ENCODE peak calls at places on chromosomes 13 and 19, in six cellular contexts. D is fibroblast of mammary gland, W is HFF-Myc, E is A549, G is endodermal cell, R is neuronal stem cell. O is an unnamed sample.

GRCh38 chr19:3471954-3472655 is 8.2 kb downstream of the SMIM24 start:
- DNase-seq in W (no peak), E (no peak), D (no peak), R (no peak), G (peak), O (no peak)

GRCh38 chr13:48412100-48412556 is 785 bp downstream of the LPAR6 start:
- DNase-seq in G (no peak), E (no peak), D (peak), R (no peak), W (no peak), O (no peak)

GRCh38 chr13:21849323-21849722 is 178.4 kb downstream of the FGF9 start:
- DNase-seq in W (no peak), G (peak), R (no peak), D (peak), E (no peak), O (no peak)

GRCh38 chr19:32339988-32340874 is 5.2 kb upstream of the ZNF507 start:
- DNase-seq in D (peak), E (peak), R (no peak), W (no peak), G (peak), O (no peak)

GRCh38 chr19:43562698-43563241 is 12.6 kb downstream of the XRCC1 start:
- DNase-seq in D (peak), W (no peak), R (no peak), G (no peak), E (no peak), O (peak)

GRCh38 chr19:47486900-47487299 is 2.9 kb upstream of the KPTN start:
- DNase-seq in W (no peak), D (no peak), R (no peak), E (no peak), G (no peak), O (no peak)

GRCh38 chr19:48739835-48740704 is at the start of gene RASIP1:
- DNase-seq in W (no peak), D (no peak), R (no peak), G (peak), E (no peak), O (no peak)

GRCh38 chr13:23828866-23829265 is 60.3 kb downstream of the MIPEP start:
- DNase-seq in E (no peak), G (no peak), D (peak), R (no peak), W (no peak), O (no peak)

GRCh38 chr13:113491418-113491883 is 940 bp upstream of the DCUN1D2 start:
- DNase-seq in E (peak), R (peak), G (peak), D (peak), W (no peak), O (no peak)

GRCh38 chr19:38213911-38214625 is 10.0 kb downstream of the DPF1 start:
- DNase-seq in W (peak), G (no peak), D (peak), E (no peak), R (no peak), O (peak)

GRCh38 chr13:29514720-29515310 is 80.7 kb downstream of the SLC7A1 start:
- DNase-seq in E (no peak), W (no peak), G (no peak), D (no peak), R (no peak), O (no peak)

GRCh38 chr13:63492604-63493003 is 2077.0 kb upstream of the PCDH20 start:
- DNase-seq in D (no peak), G (no peak), W (no peak), R (no peak), E (no peak), O (no peak)

GRCh38 chr19:34120846-34121639 is 51.3 kb upstream of the LSM14A start:
- DNase-seq in W (no peak), G (peak), D (peak), R (no peak), E (peak), O (no peak)

GRCh38 chr19:18387395-18387794 is 1.4 kb downstream of the GDF15 start:
- DNase-seq in R (no peak), W (no peak), E (no peak), G (no peak), D (no peak), O (no peak)

GRCh38 chr19:18385675-18386542 is at the start of gene GDF15:
- DNase-seq in R (no peak), G (peak), W (no peak), D (peak), E (peak), O (no peak)

GRCh38 chr19:18384775-18385174 is 1.2 kb upstream of the GDF15 start:
- DNase-seq in E (no peak), G (no peak), D (no peak), R (no peak), W (no peak), O (no peak)

GRCh38 chr19:18386543-18387251 is 739 bp downstream of the GDF15 start:
- DNase-seq in G (no peak), R (no peak), W (no peak), E (no peak), D (no peak), O (no peak)

GRCh38 chr19:18385359-18385674 is 641 bp upstream of the GDF15 start:
- DNase-seq in G (no peak), W (no peak), D (no peak), R (no peak), E (no peak), O (no peak)
- H3K4me3 ChIP-seq in G (no peak), W (no peak), D (no peak), R (no peak), E (no peak), O (no peak)

DNA sequence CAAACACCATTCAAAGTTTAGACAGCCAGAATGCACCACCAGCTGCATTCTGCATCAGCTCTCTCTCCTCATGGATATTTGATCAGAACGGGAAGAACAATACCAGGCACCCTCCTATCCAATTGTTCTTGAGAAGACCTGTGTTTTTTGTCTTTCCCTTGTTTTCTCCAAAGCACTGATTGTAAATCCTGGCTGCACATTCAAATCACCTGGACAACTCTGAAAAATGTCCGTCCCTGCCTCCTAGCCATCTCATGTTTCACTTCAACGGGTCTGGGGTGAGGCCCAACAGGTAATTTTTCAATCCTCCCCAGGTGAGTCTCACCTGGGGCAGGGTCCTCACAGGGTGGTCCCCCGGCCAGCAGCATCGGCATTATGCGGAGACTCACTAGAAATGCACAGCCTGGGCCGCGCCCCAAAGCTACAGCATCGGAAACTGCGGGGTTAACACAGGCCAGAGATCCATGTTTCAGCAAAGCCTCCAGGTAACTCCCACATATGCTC is 5.5 kb downstream of the IRS2 start:
- DNase-seq in G (no peak), D (no peak), R (no peak), W (no peak), E (no peak), O (no peak)
- H3K4me3 ChIP-seq in G (peak), D (peak), R (no peak), W (peak), E (peak), O (peak)

DNA sequence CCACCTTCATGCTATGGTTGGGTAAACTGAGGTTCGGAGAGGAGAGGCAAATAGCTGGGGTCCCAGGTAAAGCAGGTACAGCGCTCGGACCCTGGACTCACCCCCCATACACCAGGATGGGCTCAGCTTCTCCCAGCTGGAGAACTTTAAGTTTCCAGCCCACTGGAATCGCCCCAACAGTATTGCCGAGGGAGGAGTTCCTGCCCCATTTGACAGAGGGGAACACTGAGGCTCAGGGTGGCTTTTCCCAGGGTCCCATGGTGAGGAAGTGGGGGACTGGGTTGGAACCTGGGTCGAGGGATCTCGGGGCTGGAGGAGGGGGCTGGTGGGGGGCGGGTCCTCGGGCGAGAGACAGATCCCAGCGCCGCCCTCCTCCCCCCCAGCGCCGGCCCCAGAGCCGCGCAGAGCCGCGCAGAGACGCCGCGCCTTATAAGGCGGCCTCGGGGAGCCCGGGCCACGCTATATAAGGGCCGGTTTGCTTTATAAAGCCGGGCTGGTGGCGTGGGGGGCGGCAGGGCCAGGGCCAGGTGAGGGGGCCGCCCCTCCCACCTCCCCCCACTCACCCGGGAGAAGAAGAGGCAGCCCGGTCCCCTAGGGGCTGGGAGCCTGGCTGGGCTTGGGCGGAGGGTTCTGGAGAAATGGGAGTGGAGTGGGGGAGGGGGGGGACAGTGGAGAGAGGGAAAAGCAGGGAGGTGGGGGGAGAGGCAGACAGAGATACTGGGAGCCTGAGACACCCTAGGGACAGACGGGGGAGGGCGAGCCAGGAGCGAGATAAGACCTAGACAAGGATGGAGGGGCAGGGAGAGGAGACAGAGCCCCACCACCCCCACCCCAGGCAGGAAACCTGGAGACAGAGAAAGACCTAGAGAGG is 1.1 kb downstream of the CNN1 start:
- DNase-seq in E (no peak), R (no peak), W (no peak), G (peak), D (no peak), O (no peak)
- H3K4me3 ChIP-seq in E (no peak), R (peak), W (no peak), G (peak), D (no peak), O (no peak)

DNA sequence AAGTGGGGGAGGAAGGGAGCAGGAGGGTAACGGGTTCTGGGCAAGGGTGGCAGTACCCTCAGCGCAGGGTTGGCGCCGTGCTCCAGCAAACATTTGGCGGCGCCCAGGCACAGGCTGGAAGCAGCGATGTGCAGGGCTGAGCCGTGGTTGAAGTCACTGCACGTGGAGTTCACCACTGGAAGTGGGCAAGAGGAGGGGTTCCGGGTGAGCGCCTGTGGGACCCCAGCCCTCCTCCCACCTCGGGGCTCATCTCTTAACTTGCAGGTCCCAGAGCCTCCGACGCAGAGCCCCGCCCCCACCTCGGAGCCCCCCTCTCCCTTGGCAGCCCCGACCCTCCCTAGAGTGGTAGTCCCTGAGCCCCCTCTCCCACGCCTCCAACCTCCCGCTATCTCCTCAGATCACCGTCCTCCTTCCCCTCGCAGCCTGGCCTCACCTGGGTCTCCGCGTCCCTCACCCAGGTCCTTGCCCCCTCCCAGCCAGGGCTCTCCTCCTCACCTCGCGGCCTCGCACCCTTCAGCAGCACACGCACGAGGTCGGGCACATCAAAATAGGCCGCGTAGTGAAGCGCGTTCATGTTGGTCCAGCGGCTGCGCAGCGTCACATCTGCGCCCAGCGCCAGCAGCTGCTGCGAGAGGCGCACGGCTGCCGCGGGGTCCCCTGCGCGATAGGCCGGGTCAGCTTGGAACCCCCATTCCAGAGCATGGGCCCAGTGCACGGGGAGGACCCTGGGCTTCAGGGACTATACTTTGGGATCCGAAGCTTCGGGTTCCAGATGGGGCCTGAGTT is 6.4 kb downstream of the CLIP3 start:
- DNase-seq in D (no peak), E (no peak), G (no peak), W (no peak), R (no peak), O (no peak)
- H3K4me3 ChIP-seq in D (no peak), E (no peak), G (no peak), W (no peak), R (no peak), O (no peak)

DNA sequence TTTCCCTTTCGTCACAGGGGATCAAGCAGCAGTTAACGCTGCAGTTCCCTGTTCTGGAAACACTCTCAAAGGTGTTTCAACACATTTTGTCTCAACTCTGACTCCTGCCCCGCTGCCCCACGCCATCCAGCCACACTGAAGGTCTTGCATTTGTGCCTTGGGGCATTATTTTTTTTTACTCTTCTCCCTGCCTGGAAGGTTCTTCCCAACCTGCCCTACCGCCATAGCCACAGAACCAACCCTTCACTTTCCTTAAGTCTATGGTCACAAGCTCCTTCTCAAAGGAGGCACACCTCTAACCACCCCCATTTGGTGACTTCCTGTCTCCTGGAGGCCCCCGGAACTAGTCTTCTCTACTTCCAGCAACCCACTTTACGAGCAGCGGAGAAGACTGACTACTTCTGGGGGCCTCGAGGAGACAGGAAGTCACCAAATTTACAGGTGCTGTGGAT is 17.2 kb downstream of the KL start:
- DNase-seq in R (no peak), D (no peak), G (no peak), E (no peak), W (no peak), O (no peak)
- H3K4me3 ChIP-seq in R (no peak), D (no peak), G (no peak), E (no peak), W (no peak), O (no peak)

O was measured in kidney epithelial cell.